ENCODE peak calls at places on chromosomes 6 and 20, in seven cellular contexts. One of them, this sample, is unnamed.
A peak's percentile ranks its signal among the peaks of the same experiment; 100 is the strongest.

GRCh38 chr20:62593616-62594015 is 48.7 kb upstream of the SLCO4A1 start:
- DNase-seq in fibroblast of the conjunctiva: no peak
- DNase-seq in activated naive CD4-positive, alpha-beta T cell treated with anti-CD3 and anti-CD28 coated beads, Interleukin-2, amount 10 ng/mL, durations not matched to agents 7 days and 5 days: no peak
- DNase-seq in germinal center: no peak
- DNase-seq in neural crest cell: no peak
- DNase-seq in HCEC 1CT: no peak
- DNase-seq in foreskin fibroblast: no peak
- DNase-seq in this sample: no peak

GRCh38 chr20:1144401-1145172 is 26.2 kb downstream of the PSMF1 start:
- DNase-seq in HCEC 1CT: no peak
- DNase-seq in foreskin fibroblast: no peak
- DNase-seq in activated naive CD4-positive, alpha-beta T cell treated with anti-CD3 and anti-CD28 coated beads, Interleukin-2, amount 10 ng/mL, durations not matched to agents 7 days and 5 days: no peak
- DNase-seq in neural crest cell: no peak
- DNase-seq in fibroblast of the conjunctiva: no peak
- DNase-seq in germinal center: no peak
- DNase-seq in this sample: no peak

GRCh38 chr6:166605752-166606151 is 19.3 kb upstream of the RAMACL start:
- DNase-seq in germinal center: no peak
- DNase-seq in activated naive CD4-positive, alpha-beta T cell treated with anti-CD3 and anti-CD28 coated beads, Interleukin-2, amount 10 ng/mL, durations not matched to agents 7 days and 5 days: no peak
- DNase-seq in neural crest cell: no peak
- DNase-seq in HCEC 1CT: no peak
- DNase-seq in foreskin fibroblast: no peak
- DNase-seq in fibroblast of the conjunctiva: no peak
- DNase-seq in this sample: no peak

GRCh38 chr6:91826128-91826527 is 1239.3 kb upstream of the MAP3K7 start:
- DNase-seq in neural crest cell: no peak
- DNase-seq in fibroblast of the conjunctiva: no peak
- DNase-seq in activated naive CD4-positive, alpha-beta T cell treated with anti-CD3 and anti-CD28 coated beads, Interleukin-2, amount 10 ng/mL, durations not matched to agents 7 days and 5 days: no peak
- DNase-seq in HCEC 1CT: no peak
- DNase-seq in germinal center: no peak
- DNase-seq in foreskin fibroblast: no peak
- DNase-seq in this sample: no peak

GRCh38 chr6:86042214-86042613 is 399.5 kb upstream of the SYNCRIP start:
- DNase-seq in fibroblast of the conjunctiva: no peak
- DNase-seq in neural crest cell: no peak
- DNase-seq in foreskin fibroblast: no peak
- DNase-seq in germinal center: no peak
- DNase-seq in HCEC 1CT: no peak
- DNase-seq in activated naive CD4-positive, alpha-beta T cell treated with anti-CD3 and anti-CD28 coated beads, Interleukin-2, amount 10 ng/mL, durations not matched to agents 7 days and 5 days: no peak
- DNase-seq in this sample: no peak

GRCh38 chr20:45235995-45236394 is 14.8 kb downstream of the SEMG2 start:
- DNase-seq in fibroblast of the conjunctiva: no peak
- DNase-seq in germinal center: no peak
- DNase-seq in HCEC 1CT: no peak
- DNase-seq in neural crest cell: no peak
- DNase-seq in foreskin fibroblast: no peak
- DNase-seq in activated naive CD4-positive, alpha-beta T cell treated with anti-CD3 and anti-CD28 coated beads, Interleukin-2, amount 10 ng/mL, durations not matched to agents 7 days and 5 days: no peak
- DNase-seq in this sample: no peak

GRCh38 chr6:157304840-157305675 is 18.3 kb downstream of the TMEM242 start:
- DNase-seq in activated naive CD4-positive, alpha-beta T cell treated with anti-CD3 and anti-CD28 coated beads, Interleukin-2, amount 10 ng/mL, durations not matched to agents 7 days and 5 days: no peak
- DNase-seq in HCEC 1CT: peak; percentile 5
- DNase-seq in fibroblast of the conjunctiva: no peak
- DNase-seq in neural crest cell: no peak
- DNase-seq in foreskin fibroblast: no peak
- DNase-seq in germinal center: no peak
- DNase-seq in this sample: no peak

GRCh38 chr6:159056941-159057340 is 12.2 kb upstream of the TAGAP start:
- DNase-seq in germinal center: no peak
- DNase-seq in neural crest cell: no peak
- DNase-seq in activated naive CD4-positive, alpha-beta T cell treated with anti-CD3 and anti-CD28 coated beads, Interleukin-2, amount 10 ng/mL, durations not matched to agents 7 days and 5 days: no peak
- DNase-seq in foreskin fibroblast: no peak
- DNase-seq in HCEC 1CT: no peak
- DNase-seq in fibroblast of the conjunctiva: no peak
- DNase-seq in this sample: no peak

GRCh38 chr20:47353697-47354387 is 2.7 kb downstream of the ZMYND8 start:
- DNase-seq in germinal center: no peak
- DNase-seq in neural crest cell: no peak
- DNase-seq in fibroblast of the conjunctiva: no peak
- DNase-seq in foreskin fibroblast: no peak
- DNase-seq in HCEC 1CT: no peak
- DNase-seq in activated naive CD4-positive, alpha-beta T cell treated with anti-CD3 and anti-CD28 coated beads, Interleukin-2, amount 10 ng/mL, durations not matched to agents 7 days and 5 days: no peak
- DNase-seq in this sample: no peak

GRCh38 chr20:49737260-49737659 is 23.6 kb upstream of the B4GALT5 start:
- DNase-seq in activated naive CD4-positive, alpha-beta T cell treated with anti-CD3 and anti-CD28 coated beads, Interleukin-2, amount 10 ng/mL, durations not matched to agents 7 days and 5 days: no peak
- DNase-seq in fibroblast of the conjunctiva: no peak
- DNase-seq in germinal center: no peak
- DNase-seq in foreskin fibroblast: no peak
- DNase-seq in HCEC 1CT: no peak
- DNase-seq in neural crest cell: no peak
- DNase-seq in this sample: no peak

GRCh38 chr6:134431306-134431919 is 113.5 kb upstream of the SGK1 start:
- DNase-seq in activated naive CD4-positive, alpha-beta T cell treated with anti-CD3 and anti-CD28 coated beads, Interleukin-2, amount 10 ng/mL, durations not matched to agents 7 days and 5 days: no peak
- DNase-seq in fibroblast of the conjunctiva: no peak
- DNase-seq in foreskin fibroblast: peak; percentile 56
- DNase-seq in neural crest cell: no peak
- DNase-seq in HCEC 1CT: peak; percentile 70
- DNase-seq in germinal center: no peak
- DNase-seq in this sample: no peak

GRCh38 chr6:751765-752164 is 58.8 kb upstream of the EXOC2 start:
- DNase-seq in activated naive CD4-positive, alpha-beta T cell treated with anti-CD3 and anti-CD28 coated beads, Interleukin-2, amount 10 ng/mL, durations not matched to agents 7 days and 5 days: no peak
- DNase-seq in neural crest cell: no peak
- DNase-seq in germinal center: no peak
- DNase-seq in HCEC 1CT: no peak
- DNase-seq in foreskin fibroblast: no peak
- DNase-seq in fibroblast of the conjunctiva: no peak
- DNase-seq in this sample: no peak

GRCh38 chr20:40897177-40897700 is 131.4 kb upstream of the TOP1 start:
- DNase-seq in HCEC 1CT: no peak
- DNase-seq in foreskin fibroblast: peak; percentile 90
- DNase-seq in germinal center: no peak
- DNase-seq in fibroblast of the conjunctiva: peak; percentile 38
- DNase-seq in neural crest cell: no peak
- DNase-seq in activated naive CD4-positive, alpha-beta T cell treated with anti-CD3 and anti-CD28 coated beads, Interleukin-2, amount 10 ng/mL, durations not matched to agents 7 days and 5 days: no peak
- DNase-seq in this sample: peak; percentile 16

GRCh38 chr20:59988141-59988540 is 29.9 kb downstream of the CDH26 start:
- DNase-seq in fibroblast of the conjunctiva: no peak
- DNase-seq in foreskin fibroblast: peak; percentile 18
- DNase-seq in HCEC 1CT: no peak
- DNase-seq in germinal center: no peak
- DNase-seq in activated naive CD4-positive, alpha-beta T cell treated with anti-CD3 and anti-CD28 coated beads, Interleukin-2, amount 10 ng/mL, durations not matched to agents 7 days and 5 days: no peak
- DNase-seq in neural crest cell: no peak
- DNase-seq in this sample: no peak

GRCh38 chr6:84575264-84575663 is 189.1 kb downstream of the TBX18 start:
- DNase-seq in neural crest cell: no peak
- DNase-seq in HCEC 1CT: peak; percentile 73
- DNase-seq in foreskin fibroblast: peak; percentile 73
- DNase-seq in fibroblast of the conjunctiva: no peak
- DNase-seq in activated naive CD4-positive, alpha-beta T cell treated with anti-CD3 and anti-CD28 coated beads, Interleukin-2, amount 10 ng/mL, durations not matched to agents 7 days and 5 days: no peak
- DNase-seq in germinal center: no peak
- DNase-seq in this sample: no peak

GRCh38 chr6:2999621-3000455 is at the start of gene NQO2:
- DNase-seq in neural crest cell: peak; percentile 95
- DNase-seq in activated naive CD4-positive, alpha-beta T cell treated with anti-CD3 and anti-CD28 coated beads, Interleukin-2, amount 10 ng/mL, durations not matched to agents 7 days and 5 days: peak; percentile 92
- DNase-seq in germinal center: peak; percentile 99
- DNase-seq in foreskin fibroblast: peak; percentile 94
- DNase-seq in HCEC 1CT: peak; percentile 82
- DNase-seq in fibroblast of the conjunctiva: peak; percentile 66
- DNase-seq in this sample: peak; percentile 34

GRCh38 chr6:28000351-28001045 is 43.5 kb downstream of the OR2B6 start:
- DNase-seq in HCEC 1CT: no peak
- DNase-seq in germinal center: no peak
- DNase-seq in activated naive CD4-positive, alpha-beta T cell treated with anti-CD3 and anti-CD28 coated beads, Interleukin-2, amount 10 ng/mL, durations not matched to agents 7 days and 5 days: no peak
- DNase-seq in neural crest cell: no peak
- DNase-seq in foreskin fibroblast: no peak
- DNase-seq in fibroblast of the conjunctiva: no peak
- DNase-seq in this sample: no peak

GRCh38 chr6:33124947-33125346 is 49.2 kb downstream of the HLA-DPB1 start:
- DNase-seq in fibroblast of the conjunctiva: no peak
- DNase-seq in foreskin fibroblast: no peak
- DNase-seq in HCEC 1CT: no peak
- DNase-seq in activated naive CD4-positive, alpha-beta T cell treated with anti-CD3 and anti-CD28 coated beads, Interleukin-2, amount 10 ng/mL, durations not matched to agents 7 days and 5 days: no peak
- DNase-seq in germinal center: no peak
- DNase-seq in neural crest cell: no peak
- DNase-seq in this sample: no peak

GRCh38 chr6:46352541-46353267 is 138.5 kb downstream of the RCAN2 start:
- DNase-seq in neural crest cell: no peak
- DNase-seq in HCEC 1CT: no peak
- DNase-seq in foreskin fibroblast: no peak
- DNase-seq in activated naive CD4-positive, alpha-beta T cell treated with anti-CD3 and anti-CD28 coated beads, Interleukin-2, amount 10 ng/mL, durations not matched to agents 7 days and 5 days: no peak
- DNase-seq in fibroblast of the conjunctiva: no peak
- DNase-seq in germinal center: no peak
- DNase-seq in this sample: no peak

GRCh38 chr6:35688605-35689322 is at the start of gene FKBP5:
- DNase-seq in neural crest cell: peak; percentile 82
- DNase-seq in fibroblast of the conjunctiva: peak; percentile 87
- DNase-seq in HCEC 1CT: peak; percentile 91
- DNase-seq in germinal center: peak; percentile 96
- DNase-seq in foreskin fibroblast: peak; percentile 98
- DNase-seq in activated naive CD4-positive, alpha-beta T cell treated with anti-CD3 and anti-CD28 coated beads, Interleukin-2, amount 10 ng/mL, durations not matched to agents 7 days and 5 days: peak; percentile 93
- DNase-seq in this sample: peak; percentile 67

GRCh38 chr6:125415921-125416320 is 114.2 kb upstream of the HDDC2 start:
- DNase-seq in foreskin fibroblast: peak; percentile 22
- DNase-seq in germinal center: no peak
- DNase-seq in HCEC 1CT: peak; percentile 66
- DNase-seq in neural crest cell: no peak
- DNase-seq in fibroblast of the conjunctiva: no peak
- DNase-seq in activated naive CD4-positive, alpha-beta T cell treated with anti-CD3 and anti-CD28 coated beads, Interleukin-2, amount 10 ng/mL, durations not matched to agents 7 days and 5 days: no peak
- DNase-seq in this sample: no peak

GRCh38 chr6:46983007-46983411 is 59.1 kb downstream of the ADGRF1 start:
- DNase-seq in foreskin fibroblast: peak; percentile 73
- DNase-seq in activated naive CD4-positive, alpha-beta T cell treated with anti-CD3 and anti-CD28 coated beads, Interleukin-2, amount 10 ng/mL, durations not matched to agents 7 days and 5 days: no peak
- DNase-seq in fibroblast of the conjunctiva: no peak
- DNase-seq in germinal center: no peak
- DNase-seq in HCEC 1CT: peak; percentile 9
- DNase-seq in neural crest cell: no peak
- DNase-seq in this sample: no peak

GRCh38 chr6:109311481-109311880 is 70.8 kb downstream of the CD164 start:
- DNase-seq in foreskin fibroblast: peak; percentile 67
- DNase-seq in neural crest cell: no peak
- DNase-seq in germinal center: no peak
- DNase-seq in fibroblast of the conjunctiva: peak; percentile 21
- DNase-seq in activated naive CD4-positive, alpha-beta T cell treated with anti-CD3 and anti-CD28 coated beads, Interleukin-2, amount 10 ng/mL, durations not matched to agents 7 days and 5 days: no peak
- DNase-seq in HCEC 1CT: no peak
- DNase-seq in this sample: no peak

GRCh38 chr20:60453847-60454246 is 495.6 kb downstream of the CDH26 start:
- DNase-seq in fibroblast of the conjunctiva: no peak
- DNase-seq in HCEC 1CT: no peak
- DNase-seq in activated naive CD4-positive, alpha-beta T cell treated with anti-CD3 and anti-CD28 coated beads, Interleukin-2, amount 10 ng/mL, durations not matched to agents 7 days and 5 days: no peak
- DNase-seq in germinal center: no peak
- DNase-seq in neural crest cell: no peak
- DNase-seq in foreskin fibroblast: no peak
- DNase-seq in this sample: no peak

GRCh38 chr20:53405070-53405603 is 188.5 kb downstream of the ZNF217 start:
- DNase-seq in HCEC 1CT: no peak
- DNase-seq in fibroblast of the conjunctiva: no peak
- DNase-seq in activated naive CD4-positive, alpha-beta T cell treated with anti-CD3 and anti-CD28 coated beads, Interleukin-2, amount 10 ng/mL, durations not matched to agents 7 days and 5 days: no peak
- DNase-seq in germinal center: no peak
- DNase-seq in neural crest cell: no peak
- DNase-seq in foreskin fibroblast: no peak
- DNase-seq in this sample: no peak

This sample was measured in AG04450.